ENCODE peak calls at places on chromosomes 7 and 10, in eight cellular contexts. U, K, V, A, L, W, M and I are unnamed samples.

GRCh38 chr7:92325850-92326249 is 80.1 kb downstream of the ANKIB1 start:
- DNase-seq in U (no peak), K (no peak), V (no peak), A (no peak), L (no peak), W (peak; percentile 62), M (no peak), I (no peak)

GRCh38 chr10:118592675-118593330 is 2.6 kb downstream of the PRLHR start:
- DNase-seq in U (no peak), K (no peak), V (no peak), A (no peak), L (no peak), W (no peak), M (no peak), I (no peak)

GRCh38 chr10:133124357-133125211 is 35.4 kb upstream of the KNDC1 start:
- DNase-seq in U (no peak), K (no peak), V (no peak), A (peak; percentile 88), L (no peak), W (peak; percentile 16), M (peak; percentile 35), I (no peak)

GRCh38 chr7:30411897-30412296 is 66.7 kb downstream of the NOD1 start:
- DNase-seq in U (no peak), K (no peak), V (no peak), A (no peak), L (no peak), W (no peak), M (no peak), I (no peak)

GRCh38 chr10:71735709-71736569 is 16.4 kb upstream of the C10orf105 start:
- DNase-seq in U (peak; percentile 71), K (no peak), V (peak; percentile 72), A (no peak), L (no peak), W (no peak), M (no peak), I (no peak)

GRCh38 chr7:101507791-101508252 is 121.3 kb downstream of the MYL10 start:
- DNase-seq in U (peak; percentile 15), K (peak; percentile 71), V (peak; percentile 68), A (peak; percentile 45), L (no peak), W (peak; percentile 37), M (no peak), I (peak; percentile 76)

GRCh38 chr7:85261341-85261740 is 74.5 kb upstream of the SEMA3D start:
- DNase-seq in U (no peak), K (no peak), V (no peak), A (peak; percentile 2), L (no peak), W (no peak), M (no peak), I (no peak)

GRCh38 chr7:151114151-151115090 is 28.1 kb downstream of the AGAP3 start:
- DNase-seq in U (no peak), K (no peak), V (no peak), A (peak; percentile 50), L (no peak), W (peak; percentile 67), M (no peak), I (no peak)

GRCh38 chr7:134427896-134428295 is 31.0 kb downstream of the AKR1B1 start:
- DNase-seq in U (no peak), K (no peak), V (no peak), A (no peak), L (no peak), W (no peak), M (no peak), I (no peak)

GRCh38 chr7:93011351-93012294 is 106.2 kb downstream of the SAMD9 start:
- DNase-seq in U (no peak), K (no peak), V (no peak), A (peak; percentile 58), L (no peak), W (peak; percentile 97), M (no peak), I (peak; percentile 29)

GRCh38 chr7:36286241-36286640 is 103.4 kb upstream of the ANLN start:
- DNase-seq in U (peak; percentile 80), K (no peak), V (peak; percentile 87), A (no peak), L (no peak), W (no peak), M (no peak), I (no peak)

GRCh38 chr10:16915308-16915707 is 98.1 kb upstream of the RSU1 start:
- DNase-seq in U (no peak), K (no peak), V (no peak), A (no peak), L (no peak), W (no peak), M (no peak), I (no peak)

GRCh38 chr10:112227331-112227961 is 43.9 kb upstream of the GPAM start:
- DNase-seq in U (no peak), K (no peak), V (no peak), A (peak; percentile 77), L (no peak), W (peak; percentile 96), M (no peak), I (peak; percentile 19)

GRCh38 chr10:72616716-72617115 is 9.2 kb downstream of the MICU1 start:
- DNase-seq in U (no peak), K (no peak), V (no peak), A (no peak), L (no peak), W (no peak), M (no peak), I (no peak)

GRCh38 chr7:4272141-4272540 is 410.0 kb upstream of the FOXK1 start:
- DNase-seq in U (no peak), K (no peak), V (no peak), A (no peak), L (no peak), W (no peak), M (no peak), I (no peak)

GRCh38 chr7:69564454-69565417 is 33.5 kb upstream of the AUTS2 start:
- DNase-seq in U (no peak), K (no peak), V (no peak), A (peak; percentile 41), L (peak; percentile 53), W (peak; percentile 76), M (no peak), I (peak; percentile 59)

GRCh38 chr10:29163746-29164145 is 125.1 kb upstream of the LYZL1 start:
- DNase-seq in U (no peak), K (no peak), V (no peak), A (peak; percentile 29), L (no peak), W (peak; percentile 81), M (no peak), I (no peak)

GRCh38 chr10:100370561-100370975 is 23.5 kb downstream of the SCD start:
- DNase-seq in U (no peak), K (peak; percentile 64), V (peak; percentile 52), A (peak; percentile 47), L (no peak), W (no peak), M (no peak), I (peak; percentile 80)